ENCODE peak calls at places on chromosomes 16 and 17, in four cellular contexts. O, V, N and I are unnamed samples.

GRCh38 chr16:61926766-61927165 is 109.5 kb downstream of the CDH8 start:
- DNase-seq in O (no peak), V (no peak), N (no peak), I (no peak)

GRCh38 chr16:30356401-30357084 is 1.4 kb upstream of the CD2BP2 start:
- DNase-seq in N (no peak), V (no peak), O (no peak), I (no peak)

GRCh38 chr17:48624544-48625501 is 1.3 kb downstream of the HOXB9 start:
- DNase-seq in N (no peak), V (no peak), O (no peak), I (no peak)

GRCh38 chr16:1288813-1289479 is 20.5 kb upstream of the UBE2I start:
- DNase-seq in O (peak; percentile 26), V (no peak), N (no peak), I (no peak)

GRCh38 chr17:5516060-5516792 is 29.9 kb downstream of the MIS12 start:
- DNase-seq in O (no peak), V (no peak), N (no peak), I (no peak)

GRCh38 chr17:77227461-77228223 is 86.9 kb downstream of the SEC14L1 start:
- DNase-seq in O (no peak), N (no peak), V (no peak), I (no peak)

GRCh38 chr17:83096401-83097220 is 17.2 kb downstream of the METRNL start:
- DNase-seq in N (no peak), V (no peak), O (no peak), I (no peak)

GRCh38 chr16:28981517-28981916 is 3.3 kb upstream of the LAT start:
- DNase-seq in V (no peak), O (no peak), N (no peak), I (no peak)

GRCh38 chr16:2533912-2534311 is 2.7 kb upstream of the CEMP1 start:
- DNase-seq in N (no peak), O (no peak), V (no peak), I (no peak)

GRCh38 chr17:10612957-10613744 is 44.0 kb downstream of the MYH3 start:
- DNase-seq in N (no peak), V (no peak), O (no peak), I (no peak)

GRCh38 chr17:247767-248166 is 66.3 kb upstream of the DOC2B start:
- DNase-seq in V (no peak), O (no peak), N (no peak), I (no peak)

GRCh38 chr17:58970966-58971575 is 135.6 kb downstream of the TRIM37 start:
- DNase-seq in V (no peak), O (no peak), N (no peak), I (no peak)

GRCh38 chr17:80308672-80309517 is 48.2 kb downstream of the RNF213 start:
- DNase-seq in O (no peak), V (no peak), N (no peak), I (no peak)

GRCh38 chr17:5800646-5801045 is 216.3 kb upstream of the NLRP1 start:
- DNase-seq in V (no peak), N (no peak), O (no peak), I (no peak)

GRCh38 chr16:56262148-56262878 is 71.0 kb downstream of the GNAO1 start:
- DNase-seq in V (no peak), O (peak; percentile 2), N (no peak), I (peak; percentile 48)

GRCh38 chr17:81976332-81977210 is 858 bp upstream of the ASPSCR1 start:
- DNase-seq in O (no peak), V (no peak), N (no peak), I (no peak)

GRCh38 chr17:7993972-7994589 is 8.3 kb upstream of the GUCY2D start:
- DNase-seq in V (no peak), N (no peak), O (no peak), I (no peak)